ENCODE peak calls at places on chromosomes 2 and 18, in six cellular contexts. E is mesenchymal stem cell, O is IMR-90, J is H9, R is H1, N is mesendoderm. B is an unnamed sample.

GRCh38 chr2:16281451-16282330 is 341.3 kb downstream of the MYCN start:
- DNase-seq in E (peak; percentile 1), O (no peak), J (peak; percentile 74), R (peak; percentile 27), N (peak; percentile 80), B (no peak)

GRCh38 chr2:129004485-129004884 is 685.8 kb upstream of the HS6ST1 start:
- DNase-seq in E (no peak), O (no peak), J (no peak), R (no peak), N (no peak), B (no peak)

GRCh38 chr2:4354678-4355077 is 651.3 kb downstream of the DCDC2C start:
- DNase-seq in E (no peak), O (no peak), J (peak; percentile 87), R (peak; percentile 57), N (peak; percentile 89), B (no peak)

GRCh38 chr2:43136862-43137261 is 89.5 kb downstream of the ZFP36L2 start:
- DNase-seq in E (no peak), O (no peak), J (no peak), R (no peak), N (no peak), B (no peak)

GRCh38 chr2:4340536-4340935 is 637.2 kb downstream of the DCDC2C start:
- DNase-seq in E (no peak), O (no peak), J (no peak), R (no peak), N (no peak), B (no peak)

GRCh38 chr2:51472783-51473182 is 440.9 kb upstream of the NRXN1 start:
- DNase-seq in E (no peak), O (no peak), J (no peak), R (no peak), N (no peak), B (no peak)

GRCh38 chr2:162006326-162006725 is 67.7 kb downstream of the DPP4 start:
- DNase-seq in E (no peak), O (no peak), J (no peak), R (no peak), N (no peak), B (no peak)

GRCh38 chr2:218271487-218271797 is 1.1 kb downstream of the PNKD start:
- DNase-seq in E (no peak), O (no peak), J (no peak), R (no peak), N (no peak), B (no peak)

GRCh38 chr2:227447606-227448005 is 24.4 kb upstream of the AGFG1 start:
- DNase-seq in E (peak; percentile 35), O (peak; percentile 88), J (no peak), R (no peak), N (no peak), B (no peak)

GRCh38 chr2:127386764-127387654 is 766 bp downstream of the MAP3K2 start:
- DNase-seq in E (peak; percentile 90), O (peak; percentile 88), J (peak; percentile 86), R (no peak), N (peak; percentile 91), B (peak; percentile 80)

GRCh38 chr18:58235001-58235436 is 191.0 kb downstream of the NEDD4L start:
- DNase-seq in E (no peak), O (no peak), J (no peak), R (no peak), N (no peak), B (no peak)
- H3K27ac ChIP-seq in E (no peak overlapping the region), O (no peak overlapping the region), J (no peak overlapping the region), R (peak overlapping the region; percentile 45), N (no peak overlapping the region), B (no peak overlapping the region)

GRCh38 chr2:73986085-73986680 is 1.5 kb downstream of the TET3 start:
- DNase-seq in E (no peak), O (no peak), J (no peak), R (no peak), N (no peak), B (no peak)

GRCh38 chr2:73984922-73985317 is 210 bp downstream of the TET3 start:
- DNase-seq in E (no peak), O (no peak), J (no peak), R (no peak), N (no peak), B (no peak)

GRCh38 chr2:73987948-73988700 is 3.4 kb downstream of the TET3 start:
- DNase-seq in E (no peak), O (no peak), J (no peak), R (no peak), N (no peak), B (no peak)

GRCh38 chr2:73985318-73986084 is 791 bp downstream of the TET3 start:
- DNase-seq in E (no peak), O (no peak), J (no peak), R (no peak), N (no peak), B (no peak)

GRCh38 chr2:73987109-73987947 is 2.6 kb downstream of the TET3 start:
- DNase-seq in E (peak; percentile 55), O (peak; percentile 62), J (no peak), R (no peak), N (no peak), B (no peak)
- H2BK15ac ChIP-seq in E (no peak overlapping the region), O (no peak overlapping the region), J (no peak overlapping the region), R (no peak overlapping the region), N (no peak overlapping the region), B (no peak overlapping the region)

DNA sequence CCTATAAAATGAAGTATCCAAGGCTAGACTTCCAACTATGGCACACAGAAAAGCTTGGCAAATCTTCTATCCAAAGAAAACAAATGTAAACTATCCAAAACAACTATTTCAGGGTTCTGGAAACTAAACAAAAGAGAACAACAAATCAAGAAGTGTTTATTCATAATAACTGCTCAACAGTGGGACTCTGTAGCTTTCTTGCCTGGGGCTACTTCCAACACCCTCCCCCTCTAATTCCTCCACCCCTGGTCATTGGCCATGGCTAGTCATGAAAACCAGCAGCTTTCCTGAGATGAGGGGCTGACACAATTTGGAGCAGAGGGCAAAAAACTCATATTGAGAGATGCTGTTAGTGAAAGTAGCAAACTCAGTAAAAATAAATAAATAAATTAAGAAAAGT is 106.9 kb downstream of the EXOC6B start:
- DNase-seq in E (no peak), O (no peak), J (no peak), R (no peak), N (peak; percentile 74), B (no peak)
- H3K27ac ChIP-seq in E (no peak overlapping the region), O (no peak overlapping the region), J (no peak overlapping the region), R (no peak overlapping the region), N (peak overlapping the region; percentile 19), B (no peak overlapping the region)

GRCh38 chr2:216562689-216563435 is 64.2 kb downstream of the RPL37A start:
- DNase-seq in E (no peak), O (no peak), J (peak; percentile 50), R (no peak), N (peak; percentile 25), B (no peak)

GRCh38 chr2:216557413-216557812 is 58.8 kb downstream of the RPL37A start:
- DNase-seq in E (no peak), O (no peak), J (no peak), R (no peak), N (no peak), B (no peak)

GRCh38 chr2:216557820-216558219 is 59.2 kb downstream of the RPL37A start:
- DNase-seq in E (no peak), O (no peak), J (no peak), R (no peak), N (peak; percentile 36), B (no peak)

GRCh38 chr2:216560695-216561370 is 62.2 kb downstream of the RPL37A start:
- DNase-seq in E (no peak), O (peak; percentile 89), J (no peak), R (no peak), N (no peak), B (no peak)

DNA sequence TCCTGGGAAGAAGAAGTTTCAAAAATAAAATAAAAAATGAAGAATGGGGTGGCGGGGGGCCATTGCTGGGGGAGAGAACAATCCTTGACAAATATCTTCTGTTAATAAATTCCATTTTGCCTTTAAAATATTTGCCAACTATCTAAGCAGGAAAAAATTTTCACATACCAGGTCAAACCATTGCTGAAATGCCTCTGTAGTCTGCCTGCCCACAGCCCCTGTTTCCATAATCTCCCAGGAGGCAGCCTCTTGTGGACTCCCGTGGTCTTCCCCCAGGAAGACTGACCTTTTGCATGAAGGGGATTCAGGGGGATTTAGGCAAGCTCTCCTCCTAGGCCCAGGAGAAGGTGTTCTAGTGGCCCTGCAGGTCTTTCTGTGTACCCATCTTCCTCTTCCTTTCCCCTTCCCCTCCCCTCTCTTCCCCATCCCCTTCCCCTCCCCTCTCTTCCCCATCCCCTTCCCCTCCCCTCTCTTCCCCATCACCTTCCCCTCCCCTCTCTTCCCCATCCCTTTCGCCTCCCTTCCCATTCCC is 61.0 kb downstream of the RPL37A start:
- DNase-seq in E (no peak), O (no peak), J (no peak), R (no peak), N (no peak), B (no peak)
- H2BK15ac ChIP-seq in E (no peak overlapping the region), O (peak overlapping the region; percentile 1), J (no peak overlapping the region), R (no peak overlapping the region), N (no peak overlapping the region), B (no peak overlapping the region)